ENCODE peak calls at places on chromosomes 3 and 15, in nine cellular contexts. L is foreskin keratinocyte; I is astrocyte; E is HCT116; S is pancreas; O is transverse colon; D is effector memory CD4-positive, alpha-beta T cell; X is tibial nerve; N is neuronal stem cell. K is an unnamed sample. For H3K4me1, the result is how much of the 10 kb centered on the place peaks cover.

GRCh38 chr3:135805752-135806151 is 159.8 kb upstream of the PPP2R3A start:
- DNase-seq in L (no peak), I (no peak), E (no peak), S (no peak), O (no peak), D (no peak), X (no peak), N (no peak), K (no peak)

GRCh38 chr15:31306426-31307269 is 20.0 kb upstream of the KLF13 start:
- DNase-seq in L (peak), I (peak), E (no peak), S (peak), O (no peak), D (no peak), X (no peak), N (peak), K (no peak)

GRCh38 chr3:127391436-127392145 is 103.7 kb upstream of the PRR20G start:
- DNase-seq in L (no peak), I (no peak), E (no peak), S (peak), O (no peak), D (no peak), X (no peak), N (no peak), K (no peak)

GRCh38 chr15:48785195-48785594 is 25.7 kb downstream of the CEP152 start:
- DNase-seq in L (no peak), I (no peak), E (no peak), S (no peak), O (no peak), D (no peak), X (no peak), N (no peak), K (no peak)

GRCh38 chr15:93067649-93068085 is 21.3 kb downstream of the RGMA start:
- DNase-seq in L (no peak), I (no peak), E (no peak), S (no peak), O (no peak), D (no peak), X (no peak), N (no peak), K (no peak)

GRCh38 chr15:80747317-80748053 is 31.7 kb upstream of the CEMIP start:
- DNase-seq in L (no peak), I (no peak), E (no peak), S (no peak), O (no peak), D (no peak), X (no peak), N (no peak), K (no peak)

GRCh38 chr3:40299130-40299720 is 10.3 kb upstream of the EIF1B start:
- DNase-seq in L (no peak), I (no peak), E (no peak), S (no peak), O (no peak), D (no peak), X (no peak), N (no peak), K (no peak)

GRCh38 chr3:156997351-156997750 is 162.6 kb downstream of the CCNL1 start:
- DNase-seq in L (peak), I (peak), E (no peak), S (no peak), O (no peak), D (no peak), X (no peak), N (no peak), K (no peak)

GRCh38 chr3:28476194-28476593 is 127.6 kb upstream of the AZI2 start:
- DNase-seq in L (peak), I (peak), E (peak), S (no peak), O (no peak), D (no peak), X (no peak), N (no peak), K (no peak)

GRCh38 chr15:73333001-73333400 is 35.8 kb downstream of the HCN4 start:
- DNase-seq in L (no peak), I (no peak), E (no peak), S (peak), O (no peak), D (no peak), X (no peak), N (no peak), K (no peak)

GRCh38 chr15:89754361-89755154 is 3.5 kb upstream of the MESP1 start:
- DNase-seq in L (no peak), I (no peak), E (no peak), S (no peak), O (no peak), D (no peak), X (no peak), N (no peak), K (no peak)

GRCh38 chr15:89753855-89754254 is 2.8 kb upstream of the MESP1 start:
- DNase-seq in L (no peak), I (no peak), E (no peak), S (no peak), O (no peak), D (no peak), X (no peak), N (no peak), K (no peak)

GRCh38 chr15:89758283-89758682 is 7.2 kb upstream of the MESP1 start:
- DNase-seq in L (no peak), I (no peak), E (no peak), S (no peak), O (no peak), D (no peak), X (no peak), N (no peak), K (no peak)

GRCh38 chr15:89756897-89757296 is 5.8 kb upstream of the MESP1 start:
- DNase-seq in L (no peak), I (no peak), E (no peak), S (no peak), O (no peak), D (no peak), X (no peak), N (no peak), K (no peak)

DNA sequence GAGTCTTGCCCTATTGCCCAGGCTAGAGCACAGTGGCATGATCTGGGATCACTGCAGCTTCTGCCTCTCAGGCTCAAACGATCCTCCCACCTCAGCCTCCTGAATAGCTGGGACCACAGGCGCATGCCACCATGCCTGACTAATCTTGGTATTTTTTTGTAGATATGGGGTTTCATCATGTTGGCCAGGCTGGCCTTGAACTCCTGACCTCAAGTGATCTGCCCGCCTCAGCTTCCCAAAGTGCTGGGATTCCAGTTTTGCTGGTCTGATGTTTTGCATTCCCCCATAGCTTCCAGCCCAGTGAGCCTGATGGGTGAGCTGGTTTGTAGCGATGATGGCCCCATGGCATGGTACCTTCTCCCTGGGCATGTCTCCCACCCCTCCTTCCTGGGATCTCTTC is 4.7 kb upstream of the MESP1 start:
- DNase-seq in L (no peak), I (no peak), E (no peak), S (no peak), O (no peak), D (no peak), X (no peak), N (no peak), K (no peak)
- H3K4me1 ChIP-seq in L (under half), I (under half), E (under half), S (under half), O (under half), D (under half), X (under half), N (under half), K (under half)

DNA sequence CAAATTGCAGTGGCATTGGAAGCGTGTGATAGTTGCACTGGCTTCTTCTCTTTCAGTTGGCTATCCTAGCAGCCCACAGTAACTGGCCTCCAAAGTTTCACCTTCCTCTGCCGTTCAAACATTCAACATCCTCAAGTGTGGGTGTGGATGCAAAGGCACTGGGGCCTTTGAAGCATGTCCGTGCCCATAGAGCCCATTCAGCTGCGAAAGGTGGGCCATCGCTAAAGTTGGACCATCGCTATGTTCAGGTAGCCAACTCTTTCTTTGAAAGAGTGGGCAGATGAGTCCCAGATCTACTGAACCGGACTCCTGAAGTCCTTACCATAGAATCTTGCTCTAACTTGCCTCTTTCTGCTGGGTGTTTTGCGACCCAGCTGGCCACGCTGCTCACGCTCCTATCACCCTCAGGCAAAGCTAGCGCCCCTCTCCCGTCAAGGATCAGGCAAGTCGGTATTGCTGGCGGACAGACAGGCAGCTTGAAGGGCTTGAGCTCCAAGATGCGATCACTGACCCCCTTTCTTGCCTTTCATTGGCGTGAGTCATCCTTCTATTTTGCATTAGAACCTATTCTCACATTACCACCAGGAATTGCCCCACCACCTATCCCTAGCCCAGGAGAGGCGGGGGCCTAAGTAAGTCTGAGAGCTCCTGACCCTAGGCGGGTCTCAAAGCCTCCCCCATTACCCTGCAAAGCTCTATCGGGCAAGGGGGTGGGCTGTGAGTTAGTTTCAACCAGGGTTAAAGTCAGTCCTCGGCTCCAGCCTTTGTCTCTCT is 28.7 kb downstream of the ZIC4 start:
- DNase-seq in L (no peak), I (no peak), E (no peak), S (no peak), O (no peak), D (no peak), X (no peak), N (no peak), K (no peak)
- H3K4me1 ChIP-seq in L (under half), I (under half), E (under half), S (under half), O (under half), D (under half), X (under half), N (under half), K (under half)

GRCh38 chr3:128489860-128490649 is 2.9 kb downstream of the GATA2 start:
- DNase-seq in L (no peak), I (no peak), E (no peak), S (peak), O (no peak), D (no peak), X (no peak), N (no peak), K (peak)

GRCh38 chr3:128488995-128489859 is 3.8 kb downstream of the GATA2 start:
- DNase-seq in L (no peak), I (no peak), E (peak), S (peak), O (no peak), D (no peak), X (no peak), N (no peak), K (peak)

GRCh38 chr3:128487538-128487812 is 5.5 kb downstream of the GATA2 start:
- DNase-seq in L (no peak), I (no peak), E (no peak), S (no peak), O (no peak), D (no peak), X (no peak), N (no peak), K (no peak)

GRCh38 chr3:128487813-128488635 is 5.0 kb downstream of the GATA2 start:
- DNase-seq in L (no peak), I (peak), E (peak), S (peak), O (peak), D (no peak), X (no peak), N (no peak), K (peak)

GRCh38 chr3:128488636-128488994 is 4.4 kb downstream of the GATA2 start:
- DNase-seq in L (no peak), I (no peak), E (no peak), S (no peak), O (no peak), D (no peak), X (no peak), N (no peak), K (no peak)
- H3K4me1 ChIP-seq in L (under half), I (under half), E (under half), S (under half), O (half or more), D (half or more), X (half or more), N (under half), K (under half)

DNA sequence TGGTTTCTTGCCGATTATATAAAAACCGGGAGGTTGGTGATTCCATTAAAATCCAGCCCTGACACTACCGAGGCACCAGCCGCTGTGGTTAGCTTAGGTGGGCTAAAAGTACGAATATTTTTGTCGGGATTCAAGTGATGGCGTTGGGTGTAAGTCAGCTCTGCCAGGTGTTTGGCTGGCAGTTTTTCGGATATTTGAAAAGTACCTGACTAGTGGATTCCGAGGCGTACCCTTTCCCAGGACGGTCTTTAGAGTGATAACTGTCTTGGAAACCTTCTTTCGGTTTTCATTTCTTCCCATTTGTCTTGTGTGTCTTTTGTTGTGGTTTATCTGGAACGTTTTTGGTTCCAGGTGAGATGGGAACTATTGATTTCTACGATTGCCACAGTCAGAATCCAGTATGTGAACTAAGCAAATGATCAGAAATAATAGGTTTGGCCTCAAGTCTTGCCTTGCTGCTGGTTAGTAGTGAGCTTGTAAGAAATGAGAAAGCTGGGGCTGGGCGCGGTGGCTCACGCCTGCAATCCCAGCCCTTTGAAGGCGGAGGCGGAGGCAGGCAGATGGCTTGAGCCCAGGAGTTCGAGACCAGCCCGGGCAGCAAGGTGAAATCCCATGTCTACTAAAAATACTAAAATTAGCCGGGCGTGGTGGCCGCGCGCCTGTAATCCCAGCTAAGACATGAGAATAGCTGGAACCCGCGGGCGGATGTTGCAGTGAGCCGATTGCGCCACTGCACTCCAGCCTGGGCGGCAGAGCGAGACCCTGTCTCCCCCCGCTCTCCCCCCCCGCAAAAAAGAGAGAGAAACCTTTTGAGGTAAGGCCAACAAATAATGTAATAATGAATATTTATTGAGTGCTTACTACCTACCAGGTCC is 1.4 kb downstream of the FYTTD1 start:
- DNase-seq in L (peak), I (peak), E (no peak), S (no peak), O (peak), D (no peak), X (peak), N (no peak), K (peak)
- H3K4me1 ChIP-seq in L (under half), I (under half), E (half or more), S (under half), O (under half), D (under half), X (half or more), N (under half), K (under half)

K was measured in CD8-positive, alpha-beta memory T cell.